ENCODE peak calls at places on chromosomes 7 and 10, in eight cellular contexts. R is activated T-helper 1 cell treated with Interleukin-2 at 50 U/mL for 16 hours; G is HEK293T; I is GM04504; S is stimulated activated CD4-positive, alpha-beta T cell treated with anti-CD3 and anti-CD28 coated beads, Interleukin-2, amount 100 ng/mL, for 48 hours; J is A549; O is cardiac fibroblast; A is RCC 7860. F is an unnamed sample.

GRCh38 chr7:139620676-139621344 is 97.3 kb downstream of the CLEC2L start:
- DNase-seq in I (no peak), A (no peak), J (peak), G (peak), R (no peak), S (peak), O (peak), F (peak)

GRCh38 chr10:24706479-24707118 is 17.1 kb downstream of the ARHGAP21 start:
- DNase-seq in J (peak), R (no peak), I (peak), O (peak), S (no peak), A (peak), G (peak), F (no peak)

GRCh38 chr7:1019255-1019785 is 25.0 kb upstream of the GPR146 start:
- DNase-seq in S (no peak), J (no peak), I (no peak), A (no peak), G (no peak), R (no peak), O (no peak), F (no peak)

GRCh38 chr7:158074896-158075632 is 512.6 kb downstream of the PTPRN2 start:
- DNase-seq in J (no peak), S (no peak), I (no peak), O (no peak), G (no peak), R (no peak), A (no peak), F (no peak)

GRCh38 chr10:110893559-110894179 is 21.9 kb downstream of the PDCD4 start:
- DNase-seq in A (peak), S (no peak), O (peak), I (no peak), J (peak), G (peak), R (no peak), F (no peak)

GRCh38 chr10:71757450-71757918 is 15.8 kb downstream of the VSIR start:
- DNase-seq in G (no peak), I (no peak), A (no peak), R (no peak), J (no peak), O (no peak), S (no peak), F (no peak)

GRCh38 chr7:129014501-129015101 is 40.3 kb downstream of the TNPO3 start:
- DNase-seq in G (no peak), O (no peak), J (no peak), A (no peak), I (no peak), R (no peak), S (no peak), F (no peak)

GRCh38 chr10:78304091-78305045 is 270.7 kb downstream of the RPS24 start:
- DNase-seq in R (no peak), A (no peak), S (no peak), G (no peak), I (no peak), O (no peak), J (no peak), F (no peak)

GRCh38 chr10:19815478-19816419 is 483 bp upstream of the PLXDC2 start:
- DNase-seq in J (peak), A (peak), G (peak), I (no peak), S (no peak), O (peak), R (no peak), F (no peak)

GRCh38 chr10:62386401-62387320 is 12.5 kb downstream of the ZNF365 start:
- DNase-seq in O (peak), A (no peak), S (no peak), I (no peak), J (no peak), G (no peak), R (no peak), F (no peak)

GRCh38 chr10:78741541-78741940 is 327.2 kb upstream of the ZMIZ1 start:
- DNase-seq in J (no peak), I (no peak), G (no peak), O (peak), R (no peak), A (no peak), S (no peak), F (no peak)

GRCh38 chr7:130063036-130063435 is 7.3 kb upstream of the KLHDC10 start:
- DNase-seq in A (no peak), O (peak), J (peak), I (no peak), S (peak), G (peak), R (peak), F (peak)

GRCh38 chr7:5396542-5396941 is 27.1 kb downstream of the TNRC18 start:
- DNase-seq in I (no peak), G (no peak), O (peak), S (no peak), J (peak), R (peak), A (peak), F (peak)

GRCh38 chr10:100006241-100006886 is 3.4 kb downstream of the DNMBP start:
- DNase-seq in J (peak), O (peak), G (no peak), S (no peak), R (no peak), A (peak), I (peak), F (no peak)

GRCh38 chr7:12594122-12594897 is 23.8 kb downstream of the SCIN start:
- DNase-seq in J (no peak), S (no peak), I (no peak), G (no peak), A (no peak), O (no peak), R (no peak), F (no peak)

GRCh38 chr7:137879357-137880158 is 32.8 kb upstream of the DGKI start:
- DNase-seq in A (no peak), J (no peak), G (no peak), O (no peak), R (no peak), I (no peak), S (no peak), F (no peak)

GRCh38 chr7:73933091-73933490 is 72.1 kb downstream of the TMEM270 start:
- DNase-seq in A (no peak), S (no peak), J (no peak), R (no peak), O (peak), I (no peak), G (no peak), F (no peak)

GRCh38 chr10:10591682-10592412 is 425.8 kb upstream of the CELF2 start:
- DNase-seq in J (no peak), S (no peak), G (peak), O (peak), I (no peak), R (no peak), A (no peak), F (no peak)

GRCh38 chr10:100519321-100520051 is at the start of gene SEC31B:
- DNase-seq in S (no peak), O (no peak), G (no peak), A (no peak), I (no peak), J (no peak), R (no peak), F (no peak)

GRCh38 chr7:32937344-32938174 is 19.7 kb upstream of the FKBP9 start:
- DNase-seq in O (peak), G (peak), R (no peak), J (peak), A (no peak), S (no peak), I (no peak), F (no peak)

GRCh38 chr10:12631787-12632562 is 282.6 kb downstream of the CAMK1D start:
- DNase-seq in G (no peak), O (no peak), R (no peak), A (no peak), J (peak), I (no peak), S (no peak), F (no peak)

GRCh38 chr7:90552521-90552920 is 43.6 kb upstream of the CDK14 start:
- DNase-seq in G (no peak), A (peak), J (no peak), I (no peak), O (peak), R (no peak), S (no peak), F (no peak)

GRCh38 chr7:38978474-38978873 is 765 bp downstream of the POU6F2 start:
- DNase-seq in A (no peak), S (no peak), J (no peak), R (no peak), I (no peak), G (no peak), O (no peak), F (no peak)

GRCh38 chr7:46301677-46302076 is 380.6 kb upstream of the IGFBP3 start:
- DNase-seq in R (no peak), O (peak), A (peak), I (no peak), J (no peak), S (no peak), G (no peak), F (no peak)

GRCh38 chr7:83153419-83153818 is 9.3 kb downstream of the PCLO start:
- DNase-seq in A (no peak), O (no peak), J (no peak), S (no peak), R (no peak), G (no peak), I (no peak), F (no peak)

GRCh38 chr7:12747687-12748306 is 60.4 kb downstream of the ARL4A start:
- DNase-seq in A (no peak), J (no peak), G (no peak), R (no peak), I (no peak), S (no peak), O (no peak), F (no peak)

GRCh38 chr10:131963350-131963749 is 18.4 kb downstream of the BNIP3 start:
- DNase-seq in R (no peak), I (no peak), O (no peak), S (no peak), G (no peak), A (no peak), J (no peak), F (no peak)